ENCODE peak calls at places on chromosome 15, in six cellular contexts. G is IMR-90; K is NT2/D1; O is CD4-positive, alpha-beta T cell; W is bronchial epithelial cell; L is heart right ventricle. V is an unnamed sample. For H3K27me3, the result is how much of the 10 kb centered on the place peaks cover.

GRCh38 chr15:39127925-39128617 is 452.8 kb upstream of the THBS1 start:
- DNase-seq in G (peak), K (peak), O (no peak), W (peak), L (no peak), V (no peak)

GRCh38 chr15:41492597-41493204 is 973 bp upstream of the ITPKA start:
- DNase-seq in G (no peak), K (no peak), O (no peak), W (no peak), L (no peak), V (no peak)

GRCh38 chr15:49471733-49472132 is 48.7 kb downstream of the FGF7 start:
- DNase-seq in G (no peak), K (no peak), O (no peak), W (no peak), L (no peak), V (no peak)

GRCh38 chr15:55909036-55909811 is 84.2 kb downstream of the NEDD4 start:
- DNase-seq in G (peak), K (no peak), O (no peak), W (peak), L (no peak), V (no peak)

GRCh38 chr15:57328479-57329250 is 47.6 kb upstream of the CGNL1 start:
- DNase-seq in G (no peak), K (no peak), O (no peak), W (no peak), L (no peak), V (no peak)

GRCh38 chr15:96115642-96116041 is 214.9 kb upstream of the NR2F2 start:
- DNase-seq in G (peak), K (no peak), O (no peak), W (peak), L (no peak), V (no peak)

GRCh38 chr15:80743189-80743833 is 35.9 kb upstream of the CEMIP start:
- DNase-seq in G (peak), K (no peak), O (no peak), W (peak), L (no peak), V (no peak)

GRCh38 chr15:25893621-25894020 is 30.5 kb upstream of the ATP10A start:
- DNase-seq in G (no peak), K (no peak), O (no peak), W (no peak), L (no peak), V (no peak)

GRCh38 chr15:65873271-65873670 is 4.0 kb downstream of the RAB11A start:
- DNase-seq in G (no peak), K (no peak), O (no peak), W (peak), L (no peak), V (no peak)

GRCh38 chr15:64246364-64247189 is 83.8 kb upstream of the PPIB start:
- DNase-seq in G (peak), K (peak), O (no peak), W (peak), L (no peak), V (no peak)

GRCh38 chr15:25693321-25694237 is 169.5 kb downstream of the ATP10A start:
- DNase-seq in G (peak), K (no peak), O (no peak), W (no peak), L (peak), V (peak)

GRCh38 chr15:62712455-62712839 is 330.1 kb upstream of the TPM1 start:
- DNase-seq in G (no peak), K (no peak), O (no peak), W (no peak), L (no peak), V (no peak)

GRCh38 chr15:52677593-52677992 is 1.6 kb downstream of the ATOSA start:
- DNase-seq in G (no peak), K (no peak), O (no peak), W (peak), L (no peak), V (no peak)

GRCh38 chr15:72184165-72184811 is 13.3 kb downstream of the GRAMD2A start:
- DNase-seq in G (no peak), K (no peak), O (no peak), W (no peak), L (no peak), V (no peak)

GRCh38 chr15:60223161-60223560 is 174.6 kb downstream of the ANXA2 start:
- DNase-seq in G (no peak), K (no peak), O (no peak), W (peak), L (no peak), V (no peak)

GRCh38 chr15:63880019-63880418 is 46.3 kb upstream of the HERC1 start:
- DNase-seq in G (no peak), K (no peak), O (no peak), W (no peak), L (no peak), V (no peak)

GRCh38 chr15:95174281-95174680 is 942.9 kb downstream of the MCTP2 start:
- DNase-seq in G (peak), K (no peak), O (no peak), W (no peak), L (no peak), V (no peak)

GRCh38 chr15:99424978-99425665 is 140.7 kb upstream of the MEF2A start:
- DNase-seq in G (peak), K (no peak), O (no peak), W (peak), L (peak), V (peak)

GRCh38 chr15:57784081-57784488 is 77.6 kb downstream of the POLR2M start:
- DNase-seq in G (no peak), K (no peak), O (no peak), W (peak), L (peak), V (no peak)

GRCh38 chr15:68373028-68373427 is 58.9 kb downstream of the ITGA11 start:
- DNase-seq in G (no peak), K (no peak), O (no peak), W (no peak), L (no peak), V (no peak)

GRCh38 chr15:51108933-51109550 is 14.3 kb upstream of the TNFAIP8L3 start:
- DNase-seq in G (peak), K (no peak), O (no peak), W (peak), L (no peak), V (no peak)

GRCh38 chr15:75348563-75349350 is 1.9 kb downstream of the NEIL1 start:
- DNase-seq in G (no peak), K (no peak), O (no peak), W (no peak), L (no peak), V (no peak)

GRCh38 chr15:99153026-99153535 is 48.2 kb downstream of the SYNM start:
- DNase-seq in G (no peak), K (no peak), O (no peak), W (no peak), L (no peak), V (no peak)

GRCh38 chr15:68989876-68990754 is 24.4 kb upstream of the NOX5 start:
- DNase-seq in G (no peak), K (no peak), O (no peak), W (no peak), L (no peak), V (no peak)

GRCh38 chr15:72925661-72926060 is 126.6 kb upstream of the NEO1 start:
- DNase-seq in G (peak), K (no peak), O (no peak), W (no peak), L (no peak), V (no peak)

GRCh38 chr15:40470423-40471104 is at the start of gene CHST14:
- DNase-seq in G (peak), K (peak), O (peak), W (no peak), L (peak), V (peak)

GRCh38 chr15:100493213-100493612 is 35.5 kb downstream of the CERS3 start:
- DNase-seq in G (no peak), K (no peak), O (no peak), W (no peak), L (no peak), V (no peak)

GRCh38 chr15:100501095-100501494 is 27.7 kb downstream of the CERS3 start:
- DNase-seq in G (no peak), K (no peak), O (no peak), W (no peak), L (no peak), V (no peak)

DNA sequence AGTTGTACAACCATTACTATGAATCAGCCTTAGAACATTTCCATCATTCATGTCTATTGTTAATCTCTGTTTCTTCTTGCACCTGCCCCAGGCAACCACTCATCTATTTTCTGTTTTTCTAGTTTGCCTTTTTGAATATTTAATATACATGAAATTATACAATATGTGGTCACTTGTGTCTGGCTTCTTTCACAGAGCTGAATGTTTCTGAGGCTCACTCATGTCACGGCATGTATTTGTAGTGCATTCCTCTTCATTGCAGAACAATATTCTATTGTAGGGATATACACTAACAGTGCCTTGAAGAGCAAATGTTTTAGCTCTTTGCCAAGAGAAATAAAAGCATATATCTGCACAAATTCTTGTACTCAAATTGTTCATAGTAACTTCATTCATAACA is 32.9 kb downstream of the CERS3 start:
- DNase-seq in G (no peak), K (no peak), O (no peak), W (peak), L (no peak), V (no peak)
- H3K27me3 ChIP-seq in G (under half), K (under half), O (under half), W (under half), L (under half), V (under half)

DNA sequence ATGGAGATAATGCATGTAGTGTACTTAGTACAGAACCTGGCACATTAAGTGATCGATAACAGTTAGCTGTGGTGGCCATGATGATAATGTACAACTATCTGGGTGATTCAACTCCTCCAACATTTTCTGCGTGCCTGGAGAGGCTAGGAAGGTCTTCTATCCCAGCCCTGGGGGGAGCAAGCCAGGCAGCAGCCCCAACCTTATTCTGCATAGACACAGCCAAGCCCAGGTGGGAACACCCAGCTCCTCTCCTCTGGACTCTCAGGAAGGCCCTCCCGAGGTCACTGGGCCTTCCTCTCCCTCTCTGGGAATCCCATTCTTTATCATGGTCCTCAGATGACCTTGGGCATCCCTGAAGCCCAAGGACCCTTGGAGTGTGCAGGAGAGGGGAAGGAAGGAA is 5.1 kb upstream of the TLE3 start:
- DNase-seq in G (no peak), K (no peak), O (no peak), W (no peak), L (no peak), V (no peak)
- H3K27me3 ChIP-seq in G (under half), K (under half), O (under half), W (under half), L (under half), V (under half)

DNA sequence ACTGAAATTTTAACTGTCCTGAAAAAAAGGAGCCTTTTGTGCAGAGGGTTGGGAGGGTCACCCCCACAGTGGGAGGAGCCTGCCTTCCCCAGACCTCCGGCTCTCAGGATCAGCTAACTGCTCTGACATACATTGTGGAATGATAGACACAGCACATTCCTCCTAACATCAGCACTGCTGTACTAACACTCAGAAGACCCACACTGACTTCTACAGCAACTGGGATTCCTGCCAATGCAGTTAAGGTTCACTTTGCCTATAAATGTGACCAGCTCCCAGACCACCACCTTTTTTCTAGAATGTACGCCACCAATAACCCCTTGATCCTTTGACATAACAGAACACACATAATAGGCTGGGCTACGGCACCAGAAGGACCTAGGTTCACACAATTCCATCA is 3.2 kb downstream of the CPEB1 start:
- DNase-seq in G (no peak), K (no peak), O (no peak), W (no peak), L (no peak), V (no peak)
- H3K27me3 ChIP-seq in G (under half), K (under half), O (half or more), W (under half), L (half or more), V (under half)

DNA sequence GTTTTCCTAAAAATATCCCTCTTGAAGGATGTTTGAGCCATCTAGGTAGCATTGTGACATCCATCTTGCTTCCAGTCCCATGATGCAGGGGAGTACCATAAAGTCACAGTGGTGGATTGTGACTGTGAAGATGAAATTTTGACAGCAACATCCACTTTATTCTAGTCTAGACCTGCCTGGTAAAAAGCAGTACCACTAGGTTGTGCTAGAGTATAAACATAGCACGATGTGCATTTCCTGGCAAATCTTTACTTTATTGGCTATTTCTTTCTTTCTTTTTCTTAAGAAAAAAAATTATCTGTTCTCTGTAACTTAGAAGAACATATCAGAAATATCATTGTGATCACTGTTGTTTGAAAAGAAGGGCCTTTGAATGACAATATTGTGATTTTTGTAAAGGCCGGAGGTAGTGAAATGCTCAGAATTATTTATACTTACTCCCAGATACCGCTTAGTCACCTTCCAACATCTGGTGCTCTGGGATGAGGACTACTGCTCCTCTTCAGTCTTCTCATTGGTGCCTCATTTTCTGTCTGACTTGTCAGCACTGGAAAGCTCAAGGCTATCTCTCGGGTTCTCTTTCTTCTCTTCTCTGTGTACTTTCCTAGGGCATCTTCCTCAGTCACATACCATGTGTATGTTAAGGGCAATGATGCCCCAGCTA is 35.6 kb downstream of the AGBL1 start:
- DNase-seq in G (no peak), K (no peak), O (no peak), W (peak), L (no peak), V (no peak)
- H3K27me3 ChIP-seq in G (under half), K (under half), O (under half), W (under half), L (under half), V (under half)

DNA sequence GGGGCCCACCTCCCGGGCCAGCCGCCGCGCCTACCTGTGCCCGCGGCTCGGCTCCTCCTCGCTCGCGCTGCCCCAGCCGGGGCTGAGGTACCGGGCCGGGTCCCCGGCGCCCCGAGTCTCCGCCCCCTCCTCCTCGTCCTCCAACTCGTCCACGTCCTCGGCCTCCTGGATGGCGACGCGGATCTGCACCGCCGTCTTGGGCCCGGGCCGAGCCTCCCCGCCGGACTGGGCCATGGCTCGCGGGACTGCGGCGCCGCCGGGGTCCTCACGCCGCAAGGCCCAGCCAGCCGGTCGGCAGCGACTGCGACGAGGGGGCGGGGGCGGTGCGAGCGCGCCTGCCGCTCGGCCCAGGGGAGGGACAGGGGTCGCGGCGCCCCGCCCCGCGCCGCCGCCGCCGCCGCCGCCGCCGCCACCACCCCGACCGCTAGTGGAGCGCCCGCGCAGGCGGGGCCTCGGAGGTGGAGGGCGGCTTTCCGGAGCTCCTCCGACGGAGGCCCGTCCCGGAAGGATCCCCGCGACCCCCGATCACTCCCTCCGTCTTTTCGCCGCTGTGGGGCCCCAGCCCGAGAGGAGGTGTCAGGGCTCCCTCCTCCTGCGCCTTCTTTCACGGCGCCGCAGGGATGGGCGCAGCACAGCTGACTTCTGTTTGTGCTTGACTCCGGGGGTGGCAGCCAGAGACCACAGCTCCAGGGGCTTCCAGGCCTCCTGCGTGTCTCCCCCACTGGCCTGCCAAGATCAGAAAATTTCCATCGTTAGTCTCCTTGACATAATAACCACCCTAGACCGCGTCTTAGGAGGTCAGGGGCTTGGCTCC is at the start of gene LARP6:
- DNase-seq in G (peak), K (peak), O (no peak), W (no peak), L (peak), V (no peak)
- H3K27me3 ChIP-seq in G (under half), K (under half), O (half or more), W (under half), L (under half), V (under half)

GRCh38 chr15:66955871-66956585 is 109.4 kb upstream of the SMAD3 start:
- DNase-seq in G (peak), K (no peak), O (no peak), W (peak), L (no peak), V (no peak)
- H3K27me3 ChIP-seq in G (under half), K (under half), O (under half), W (under half), L (under half), V (under half)

DNA sequence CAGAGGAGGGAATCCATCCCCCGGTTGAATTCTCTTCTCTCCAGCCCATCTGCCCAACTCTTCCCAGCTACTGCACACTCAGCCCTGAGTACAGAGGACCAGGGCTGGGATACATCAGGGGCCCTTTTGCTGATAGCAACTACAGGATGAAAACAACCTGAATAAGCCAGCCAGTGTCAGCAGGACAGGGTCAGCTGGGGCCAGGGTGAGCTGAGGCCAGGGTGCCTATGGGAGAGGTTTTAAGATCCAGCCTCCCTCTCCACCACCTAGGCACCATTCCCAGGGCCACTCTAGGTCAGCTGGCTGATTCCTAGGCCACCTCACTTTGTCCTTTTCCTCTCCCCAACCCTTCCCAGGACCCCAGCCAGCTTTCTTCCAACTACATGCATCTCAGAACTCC is 83.8 kb downstream of the MRPL46 start:
- DNase-seq in G (no peak), K (no peak), O (no peak), W (no peak), L (peak), V (no peak)
- H3K27me3 ChIP-seq in G (under half), K (under half), O (under half), W (under half), L (under half), V (under half)

V was measured in CD8-positive, alpha-beta T cell.